ENCODE peak calls at places on chromosome 15, in four cellular contexts. D is fibroblast of the aortic adventitia; U is stimulated activated CD4-positive, alpha-beta T cell treated with anti-CD3 and anti-CD28 coated beads, Interleukin-4, amount 100 ng/mL, for 1 hour; N is T-helper 2 cell. L is an unnamed sample.

GRCh38 chr15:26572606-26573350 is 200.1 kb downstream of the GABRB3 start:
- DNase-seq in U (no peak), N (no peak), D (no peak), L (no peak)

GRCh38 chr15:42203891-42204290 is 4.2 kb downstream of the VPS39 start:
- DNase-seq in N (no peak), D (peak), U (no peak), L (no peak)

GRCh38 chr15:47987908-47988532 is 132.8 kb upstream of the SLC24A5 start:
- DNase-seq in N (no peak), D (peak), U (no peak), L (no peak)

GRCh38 chr15:75031773-75032302 is 8.4 kb downstream of the PPCDC start:
- DNase-seq in U (no peak), N (no peak), D (peak), L (no peak)

GRCh38 chr15:90860450-90860849 is 7.9 kb upstream of the FURIN start:
- DNase-seq in U (no peak), N (no peak), D (no peak), L (no peak)

GRCh38 chr15:90086868-90087268 is 15.4 kb downstream of the IDH2 start:
- DNase-seq in D (peak), U (peak), N (no peak), L (no peak)

GRCh38 chr15:33834892-33835730 is 133.2 kb upstream of the CHRM5 start:
- DNase-seq in D (no peak), N (no peak), U (no peak), L (no peak)

GRCh38 chr15:98524838-98525540 is 123.3 kb upstream of the IGF1R start:
- DNase-seq in U (no peak), N (no peak), D (no peak), L (peak)

GRCh38 chr15:76327191-76328105 is 9.1 kb upstream of the ISL2 start:
- DNase-seq in N (no peak), D (peak), U (no peak), L (no peak)

GRCh38 chr15:89781055-89781454 is 4.9 kb downstream of the MESP2 start:
- DNase-seq in N (no peak), U (no peak), D (no peak), L (peak)

L was measured in posterior vena cava.